ENCODE peak calls at places on chromosomes 13 and 19, in nine cellular contexts. One of them, this sample, is unnamed.

GRCh38 chr19:41702208-41702651 is 6.2 kb upstream of the CEACAM5 start:
- DNase-seq in tibial nerve: no peak
- DNase-seq in cardiac muscle cell: no peak
- DNase-seq in right lobe of liver: no peak
- DNase-seq in Caco-2: no peak
- DNase-seq in esophagus squamous epithelium: no peak
- DNase-seq in NB4: no peak
- DNase-seq in mucosa of descending colon: no peak
- DNase-seq in lower leg skin: no peak
- DNase-seq in this sample: no peak

GRCh38 chr13:30865131-30866009 is 40.7 kb upstream of the MEDAG start:
- DNase-seq in NB4: peak
- DNase-seq in tibial nerve: peak
- DNase-seq in right lobe of liver: peak
- DNase-seq in mucosa of descending colon: peak
- DNase-seq in Caco-2: peak
- DNase-seq in lower leg skin: peak
- DNase-seq in cardiac muscle cell: peak
- DNase-seq in esophagus squamous epithelium: peak
- DNase-seq in this sample: peak

GRCh38 chr13:21012211-21012610 is 49.2 kb downstream of the LATS2 start:
- DNase-seq in mucosa of descending colon: no peak
- DNase-seq in Caco-2: no peak
- DNase-seq in lower leg skin: peak
- DNase-seq in NB4: no peak
- DNase-seq in cardiac muscle cell: no peak
- DNase-seq in right lobe of liver: no peak
- DNase-seq in tibial nerve: no peak
- DNase-seq in esophagus squamous epithelium: no peak
- DNase-seq in this sample: no peak

GRCh38 chr19:12873891-12874745 is 7.1 kb downstream of the DNASE2 start:
- DNase-seq in cardiac muscle cell: no peak
- DNase-seq in esophagus squamous epithelium: no peak
- DNase-seq in Caco-2: no peak
- DNase-seq in NB4: no peak
- DNase-seq in right lobe of liver: no peak
- DNase-seq in lower leg skin: no peak
- DNase-seq in mucosa of descending colon: no peak
- DNase-seq in tibial nerve: no peak
- DNase-seq in this sample: no peak

GRCh38 chr13:99087954-99088491 is 110.2 kb upstream of the DOCK9 start:
- DNase-seq in lower leg skin: no peak
- DNase-seq in right lobe of liver: no peak
- DNase-seq in esophagus squamous epithelium: no peak
- DNase-seq in Caco-2: no peak
- DNase-seq in cardiac muscle cell: peak
- DNase-seq in NB4: no peak
- DNase-seq in mucosa of descending colon: peak
- DNase-seq in tibial nerve: peak
- DNase-seq in this sample: no peak

GRCh38 chr19:9883764-9884163 is 48.6 kb downstream of the PIN1 start:
- DNase-seq in lower leg skin: no peak
- DNase-seq in mucosa of descending colon: no peak
- DNase-seq in right lobe of liver: no peak
- DNase-seq in esophagus squamous epithelium: no peak
- DNase-seq in NB4: no peak
- DNase-seq in tibial nerve: no peak
- DNase-seq in cardiac muscle cell: no peak
- DNase-seq in Caco-2: no peak
- DNase-seq in this sample: no peak

GRCh38 chr19:49951806-49952474 is 9.0 kb downstream of the SIGLEC11 start:
- DNase-seq in esophagus squamous epithelium: no peak
- DNase-seq in NB4: no peak
- DNase-seq in mucosa of descending colon: no peak
- DNase-seq in right lobe of liver: no peak
- DNase-seq in tibial nerve: no peak
- DNase-seq in cardiac muscle cell: no peak
- DNase-seq in lower leg skin: no peak
- DNase-seq in Caco-2: no peak
- DNase-seq in this sample: no peak

GRCh38 chr19:3026768-3027167 is 2.3 kb downstream of the TLE2 start:
- DNase-seq in right lobe of liver: no peak
- DNase-seq in esophagus squamous epithelium: no peak
- DNase-seq in cardiac muscle cell: no peak
- DNase-seq in NB4: no peak
- DNase-seq in tibial nerve: no peak
- DNase-seq in mucosa of descending colon: no peak
- DNase-seq in lower leg skin: no peak
- DNase-seq in Caco-2: no peak
- DNase-seq in this sample: no peak

GRCh38 chr13:66069570-66069969 is 1160.6 kb downstream of the PCDH9 start:
- DNase-seq in NB4: no peak
- DNase-seq in Caco-2: no peak
- DNase-seq in cardiac muscle cell: peak
- DNase-seq in lower leg skin: no peak
- DNase-seq in esophagus squamous epithelium: no peak
- DNase-seq in right lobe of liver: no peak
- DNase-seq in tibial nerve: no peak
- DNase-seq in mucosa of descending colon: no peak
- DNase-seq in this sample: no peak

GRCh38 chr13:36163809-36164308 is 32.7 kb upstream of the DCLK1 start:
- DNase-seq in Caco-2: no peak
- DNase-seq in mucosa of descending colon: peak
- DNase-seq in lower leg skin: peak
- DNase-seq in NB4: no peak
- DNase-seq in right lobe of liver: no peak
- DNase-seq in cardiac muscle cell: peak
- DNase-seq in esophagus squamous epithelium: no peak
- DNase-seq in tibial nerve: peak
- DNase-seq in this sample: peak

GRCh38 chr13:107847406-107847805 is 367.9 kb downstream of the LIG4 start:
- DNase-seq in Caco-2: no peak
- DNase-seq in NB4: no peak
- DNase-seq in cardiac muscle cell: peak
- DNase-seq in right lobe of liver: no peak
- DNase-seq in esophagus squamous epithelium: no peak
- DNase-seq in mucosa of descending colon: no peak
- DNase-seq in lower leg skin: no peak
- DNase-seq in tibial nerve: no peak
- DNase-seq in this sample: no peak

GRCh38 chr13:107846642-107847041 is 368.7 kb downstream of the LIG4 start:
- DNase-seq in NB4: no peak
- DNase-seq in tibial nerve: no peak
- DNase-seq in right lobe of liver: no peak
- DNase-seq in lower leg skin: no peak
- DNase-seq in Caco-2: no peak
- DNase-seq in esophagus squamous epithelium: no peak
- DNase-seq in cardiac muscle cell: no peak
- DNase-seq in mucosa of descending colon: no peak
- DNase-seq in this sample: no peak

GRCh38 chr13:107842562-107843180 is 372.7 kb downstream of the LIG4 start:
- DNase-seq in mucosa of descending colon: no peak
- DNase-seq in esophagus squamous epithelium: no peak
- DNase-seq in lower leg skin: no peak
- DNase-seq in cardiac muscle cell: no peak
- DNase-seq in Caco-2: no peak
- DNase-seq in right lobe of liver: no peak
- DNase-seq in tibial nerve: no peak
- DNase-seq in NB4: no peak
- DNase-seq in this sample: no peak

GRCh38 chr13:107843281-107843680 is 372.1 kb downstream of the LIG4 start:
- DNase-seq in tibial nerve: no peak
- DNase-seq in mucosa of descending colon: no peak
- DNase-seq in Caco-2: no peak
- DNase-seq in esophagus squamous epithelium: no peak
- DNase-seq in lower leg skin: no peak
- DNase-seq in NB4: no peak
- DNase-seq in right lobe of liver: no peak
- DNase-seq in cardiac muscle cell: no peak
- DNase-seq in this sample: no peak

GRCh38 chr13:107845911-107846310 is 369.4 kb downstream of the LIG4 start:
- DNase-seq in NB4: no peak
- DNase-seq in cardiac muscle cell: no peak
- DNase-seq in esophagus squamous epithelium: no peak
- DNase-seq in Caco-2: no peak
- DNase-seq in lower leg skin: no peak
- DNase-seq in right lobe of liver: no peak
- DNase-seq in mucosa of descending colon: no peak
- DNase-seq in tibial nerve: no peak
- DNase-seq in this sample: no peak
- H3K4me3 ChIP-seq in NB4: no peak
- H3K4me3 ChIP-seq in cardiac muscle cell: no peak
- H3K4me3 ChIP-seq in esophagus squamous epithelium: no peak
- H3K4me3 ChIP-seq in Caco-2: no peak
- H3K4me3 ChIP-seq in lower leg skin: no peak
- H3K4me3 ChIP-seq in right lobe of liver: no peak
- H3K4me3 ChIP-seq in mucosa of descending colon: no peak
- H3K4me3 ChIP-seq in tibial nerve: no peak
- H3K4me3 ChIP-seq in this sample: no peak

GRCh38 chr19:17467471-17468301 is 2.6 kb upstream of the SLC27A1 start:
- DNase-seq in Caco-2: no peak
- DNase-seq in mucosa of descending colon: no peak
- DNase-seq in right lobe of liver: no peak
- DNase-seq in lower leg skin: no peak
- DNase-seq in NB4: no peak
- DNase-seq in esophagus squamous epithelium: no peak
- DNase-seq in cardiac muscle cell: no peak
- DNase-seq in tibial nerve: no peak
- DNase-seq in this sample: no peak

GRCh38 chr19:17469092-17469370 is 1.3 kb upstream of the SLC27A1 start:
- DNase-seq in Caco-2: no peak
- DNase-seq in lower leg skin: no peak
- DNase-seq in NB4: no peak
- DNase-seq in right lobe of liver: no peak
- DNase-seq in mucosa of descending colon: no peak
- DNase-seq in tibial nerve: no peak
- DNase-seq in cardiac muscle cell: no peak
- DNase-seq in esophagus squamous epithelium: no peak
- DNase-seq in this sample: no peak

GRCh38 chr19:17470204-17470841 is at the start of gene SLC27A1:
- DNase-seq in lower leg skin: peak
- DNase-seq in NB4: peak
- DNase-seq in esophagus squamous epithelium: peak
- DNase-seq in Caco-2: peak
- DNase-seq in mucosa of descending colon: peak
- DNase-seq in right lobe of liver: peak
- DNase-seq in tibial nerve: peak
- DNase-seq in cardiac muscle cell: peak
- DNase-seq in this sample: peak

GRCh38 chr19:17468302-17469091 is 1.8 kb upstream of the SLC27A1 start:
- DNase-seq in esophagus squamous epithelium: no peak
- DNase-seq in cardiac muscle cell: no peak
- DNase-seq in mucosa of descending colon: no peak
- DNase-seq in right lobe of liver: peak
- DNase-seq in NB4: no peak
- DNase-seq in tibial nerve: no peak
- DNase-seq in Caco-2: no peak
- DNase-seq in lower leg skin: peak
- DNase-seq in this sample: peak

DNA sequence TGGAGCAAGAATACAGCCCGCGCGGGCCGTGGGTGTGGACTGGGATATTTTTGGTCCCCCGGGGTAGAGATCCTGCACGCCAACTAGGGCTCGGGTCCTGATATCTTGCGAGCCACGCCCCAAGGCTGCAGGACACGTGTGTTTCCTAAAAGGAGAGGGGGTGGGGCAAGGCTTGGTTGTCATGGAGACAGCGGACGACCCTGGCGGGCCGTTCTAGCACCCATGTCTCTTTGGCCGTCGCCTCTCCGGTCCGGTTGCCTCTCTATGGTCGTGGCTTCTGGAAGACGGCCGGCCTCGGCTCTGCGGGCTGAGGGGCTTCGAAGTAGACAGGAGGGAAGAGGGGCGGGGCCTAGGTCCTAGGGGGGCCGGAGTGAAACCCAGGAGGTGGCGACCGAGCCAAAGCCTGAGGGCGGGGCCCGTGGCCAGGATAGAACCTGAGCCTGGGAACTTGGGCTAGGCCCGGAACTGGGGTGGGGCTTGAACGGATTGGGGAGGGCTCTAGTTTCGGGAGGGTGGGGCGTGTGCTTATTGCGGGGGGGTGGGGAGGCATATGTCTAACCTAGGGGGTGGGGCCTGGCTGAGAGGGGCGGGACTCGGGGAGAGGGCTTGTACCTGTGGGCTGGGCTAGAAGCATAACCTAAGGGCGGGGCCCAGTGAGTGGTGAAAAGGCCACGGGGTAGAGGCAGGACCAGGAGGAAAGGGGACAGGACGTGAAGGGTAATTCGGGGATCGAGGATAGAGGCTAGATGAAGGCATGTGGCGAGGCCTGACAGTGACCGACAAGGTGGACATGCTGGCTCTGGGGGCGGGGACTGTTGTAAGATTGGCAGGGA is 737 bp upstream of the SLC27A1 start:
- DNase-seq in esophagus squamous epithelium: peak
- DNase-seq in lower leg skin: peak
- DNase-seq in right lobe of liver: peak
- DNase-seq in tibial nerve: peak
- DNase-seq in Caco-2: peak
- DNase-seq in NB4: peak
- DNase-seq in cardiac muscle cell: peak
- DNase-seq in mucosa of descending colon: peak
- DNase-seq in this sample: peak
- TF ChIP-seq CTCF in esophagus squamous epithelium: no peak
- TF ChIP-seq CTCF in lower leg skin: no peak
- TF ChIP-seq CTCF in right lobe of liver: no peak
- TF ChIP-seq CTCF in tibial nerve: no peak
- TF ChIP-seq CTCF in Caco-2: no peak
- TF ChIP-seq CTCF in NB4: no peak
- TF ChIP-seq CTCF in cardiac muscle cell: no peak
- TF ChIP-seq CTCF in mucosa of descending colon: no peak
- TF ChIP-seq CTCF in this sample: no peak

GRCh38 chr13:22883961-22884360 is 296.8 kb upstream of the SGCG start:
- DNase-seq in esophagus squamous epithelium: no peak
- DNase-seq in Caco-2: no peak
- DNase-seq in tibial nerve: no peak
- DNase-seq in NB4: no peak
- DNase-seq in lower leg skin: no peak
- DNase-seq in cardiac muscle cell: no peak
- DNase-seq in right lobe of liver: no peak
- DNase-seq in mucosa of descending colon: no peak
- DNase-seq in this sample: no peak
- H3K4me3 ChIP-seq in esophagus squamous epithelium: no peak
- H3K4me3 ChIP-seq in Caco-2: no peak
- H3K4me3 ChIP-seq in tibial nerve: no peak
- H3K4me3 ChIP-seq in NB4: no peak
- H3K4me3 ChIP-seq in lower leg skin: no peak
- H3K4me3 ChIP-seq in cardiac muscle cell: no peak
- H3K4me3 ChIP-seq in right lobe of liver: no peak
- H3K4me3 ChIP-seq in mucosa of descending colon: no peak
- H3K4me3 ChIP-seq in this sample: no peak

DNA sequence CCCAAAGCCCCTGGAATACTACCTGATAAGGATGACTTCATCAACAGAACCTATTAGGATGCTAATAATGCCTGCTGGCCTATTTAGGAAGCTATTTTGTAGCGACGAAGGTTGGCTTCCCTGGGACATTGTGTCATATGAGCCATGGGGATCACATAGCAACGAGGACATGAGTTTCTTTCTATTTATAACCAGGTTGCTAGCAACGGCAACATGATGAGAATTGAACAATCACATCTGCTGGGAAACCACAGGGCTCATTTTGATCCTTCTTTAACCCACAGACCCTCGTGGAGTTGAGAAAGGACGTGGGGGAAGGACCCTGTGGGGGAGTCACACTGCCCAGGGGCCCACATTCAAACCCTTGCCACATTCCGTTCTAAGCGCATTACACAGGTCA is 172.2 kb downstream of the COL4A1 start:
- DNase-seq in mucosa of descending colon: no peak
- DNase-seq in NB4: peak
- DNase-seq in cardiac muscle cell: peak
- DNase-seq in tibial nerve: no peak
- DNase-seq in esophagus squamous epithelium: no peak
- DNase-seq in Caco-2: no peak
- DNase-seq in right lobe of liver: no peak
- DNase-seq in lower leg skin: no peak
- DNase-seq in this sample: no peak
- TF ChIP-seq CTCF in mucosa of descending colon: no peak
- TF ChIP-seq CTCF in NB4: no peak
- TF ChIP-seq CTCF in cardiac muscle cell: no peak
- TF ChIP-seq CTCF in tibial nerve: no peak
- TF ChIP-seq CTCF in esophagus squamous epithelium: no peak
- TF ChIP-seq CTCF in Caco-2: no peak
- TF ChIP-seq CTCF in right lobe of liver: no peak
- TF ChIP-seq CTCF in lower leg skin: no peak
- TF ChIP-seq CTCF in this sample: no peak

This sample was measured in lung.